ENCODE peak calls at places on chromosomes 11 and 22, in five cellular contexts. One of them, this sample, is unnamed.

GRCh38 chr11:10605941-10606381 is 37.5 kb upstream of the LYVE1 start:
- DNase-seq in OCI-LY7: no peak
- DNase-seq in brain microvascular endothelial cell: peak
- DNase-seq in Peyer's patch: peak
- DNase-seq in CD4-positive, alpha-beta T cell: no peak
- DNase-seq in this sample: no peak

GRCh38 chr11:44443836-44444769 is 121.4 kb upstream of the CD82 start:
- DNase-seq in Peyer's patch: no peak
- DNase-seq in CD4-positive, alpha-beta T cell: no peak
- DNase-seq in brain microvascular endothelial cell: no peak
- DNase-seq in OCI-LY7: no peak
- DNase-seq in this sample: no peak

GRCh38 chr11:69010964-69011623 is 2.0 kb downstream of the MRGPRF start:
- DNase-seq in OCI-LY7: peak
- DNase-seq in brain microvascular endothelial cell: peak
- DNase-seq in Peyer's patch: peak
- DNase-seq in CD4-positive, alpha-beta T cell: no peak
- DNase-seq in this sample: peak

GRCh38 chr11:60305906-60306619 is 21.0 kb upstream of the MS4A6E start:
- DNase-seq in brain microvascular endothelial cell: peak
- DNase-seq in Peyer's patch: no peak
- DNase-seq in OCI-LY7: no peak
- DNase-seq in CD4-positive, alpha-beta T cell: no peak
- DNase-seq in this sample: no peak

GRCh38 chr22:35961480-35961902 is 67.1 kb downstream of the RBFOX2 start:
- DNase-seq in CD4-positive, alpha-beta T cell: no peak
- DNase-seq in brain microvascular endothelial cell: peak
- DNase-seq in Peyer's patch: no peak
- DNase-seq in OCI-LY7: no peak
- DNase-seq in this sample: no peak

GRCh38 chr11:17547932-17548331 is 873 bp downstream of the OTOG start:
- DNase-seq in CD4-positive, alpha-beta T cell: no peak
- DNase-seq in OCI-LY7: no peak
- DNase-seq in brain microvascular endothelial cell: no peak
- DNase-seq in Peyer's patch: no peak
- DNase-seq in this sample: no peak

GRCh38 chr22:18977824-18978425 is 41.8 kb upstream of the PRODH start:
- DNase-seq in CD4-positive, alpha-beta T cell: no peak
- DNase-seq in brain microvascular endothelial cell: no peak
- DNase-seq in Peyer's patch: no peak
- DNase-seq in OCI-LY7: no peak
- DNase-seq in this sample: no peak

GRCh38 chr11:70913715-70914231 is 338.6 kb downstream of the SHANK2 start:
- DNase-seq in Peyer's patch: peak
- DNase-seq in OCI-LY7: no peak
- DNase-seq in CD4-positive, alpha-beta T cell: no peak
- DNase-seq in brain microvascular endothelial cell: no peak
- DNase-seq in this sample: no peak

GRCh38 chr11:126476977-126477376 is 121.5 kb downstream of the ST3GAL4 start:
- DNase-seq in OCI-LY7: no peak
- DNase-seq in brain microvascular endothelial cell: no peak
- DNase-seq in CD4-positive, alpha-beta T cell: no peak
- DNase-seq in Peyer's patch: no peak
- DNase-seq in this sample: no peak

GRCh38 chr11:36601145-36601544 is 3.1 kb upstream of the RAG2 start:
- DNase-seq in brain microvascular endothelial cell: no peak
- DNase-seq in OCI-LY7: no peak
- DNase-seq in Peyer's patch: no peak
- DNase-seq in CD4-positive, alpha-beta T cell: no peak
- DNase-seq in this sample: no peak

GRCh38 chr11:57356179-57356757 is 18.1 kb downstream of the P2RX3 start:
- DNase-seq in Peyer's patch: no peak
- DNase-seq in CD4-positive, alpha-beta T cell: no peak
- DNase-seq in OCI-LY7: no peak
- DNase-seq in brain microvascular endothelial cell: no peak
- DNase-seq in this sample: no peak

GRCh38 chr11:69295079-69295994 is 1.4 kb downstream of the MYEOV start:
- DNase-seq in CD4-positive, alpha-beta T cell: no peak
- DNase-seq in OCI-LY7: peak
- DNase-seq in Peyer's patch: no peak
- DNase-seq in brain microvascular endothelial cell: no peak
- DNase-seq in this sample: peak

GRCh38 chr11:61477734-61478148 is 30.8 kb upstream of the LRRC10B start:
- DNase-seq in OCI-LY7: peak
- DNase-seq in brain microvascular endothelial cell: no peak
- DNase-seq in Peyer's patch: peak
- DNase-seq in CD4-positive, alpha-beta T cell: peak
- DNase-seq in this sample: peak

GRCh38 chr11:120558754-120559431 is 47.3 kb downstream of the GRIK4 start:
- DNase-seq in Peyer's patch: no peak
- DNase-seq in brain microvascular endothelial cell: no peak
- DNase-seq in CD4-positive, alpha-beta T cell: no peak
- DNase-seq in OCI-LY7: no peak
- DNase-seq in this sample: no peak

GRCh38 chr11:4025248-4025956 is 69.2 kb upstream of the RRM1 start:
- DNase-seq in OCI-LY7: no peak
- DNase-seq in brain microvascular endothelial cell: no peak
- DNase-seq in Peyer's patch: no peak
- DNase-seq in CD4-positive, alpha-beta T cell: no peak
- DNase-seq in this sample: no peak

GRCh38 chr22:21845558-21846452 is 21.6 kb downstream of the MAPK1 start:
- DNase-seq in CD4-positive, alpha-beta T cell: no peak
- DNase-seq in brain microvascular endothelial cell: no peak
- DNase-seq in OCI-LY7: no peak
- DNase-seq in Peyer's patch: no peak
- DNase-seq in this sample: no peak

GRCh38 chr22:40394607-40395006 is 24.2 kb downstream of the SGSM3 start:
- DNase-seq in OCI-LY7: no peak
- DNase-seq in CD4-positive, alpha-beta T cell: no peak
- DNase-seq in brain microvascular endothelial cell: no peak
- DNase-seq in Peyer's patch: no peak
- DNase-seq in this sample: no peak

GRCh38 chr11:132941024-132941646 is 591.2 kb downstream of the OPCML start:
- DNase-seq in OCI-LY7: peak
- DNase-seq in CD4-positive, alpha-beta T cell: no peak
- DNase-seq in Peyer's patch: peak
- DNase-seq in brain microvascular endothelial cell: peak
- DNase-seq in this sample: no peak

GRCh38 chr11:1218788-1219445 is 3.9 kb upstream of the MUC5B start:
- DNase-seq in CD4-positive, alpha-beta T cell: no peak
- DNase-seq in brain microvascular endothelial cell: no peak
- DNase-seq in Peyer's patch: no peak
- DNase-seq in OCI-LY7: no peak
- DNase-seq in this sample: no peak

GRCh38 chr22:29478326-29479276 is 1.4 kb upstream of the NEFH start:
- DNase-seq in CD4-positive, alpha-beta T cell: no peak
- DNase-seq in brain microvascular endothelial cell: no peak
- DNase-seq in OCI-LY7: no peak
- DNase-seq in Peyer's patch: no peak
- DNase-seq in this sample: peak

GRCh38 chr11:128726464-128727139 is 32.7 kb downstream of the FLI1 start:
- DNase-seq in OCI-LY7: peak
- DNase-seq in Peyer's patch: peak
- DNase-seq in CD4-positive, alpha-beta T cell: peak
- DNase-seq in brain microvascular endothelial cell: no peak
- DNase-seq in this sample: peak

GRCh38 chr11:8263769-8264410 is at the start of gene LMO1:
- DNase-seq in OCI-LY7: peak
- DNase-seq in Peyer's patch: peak
- DNase-seq in CD4-positive, alpha-beta T cell: peak
- DNase-seq in brain microvascular endothelial cell: peak
- DNase-seq in this sample: peak

GRCh38 chr11:110019659-110020058 is 73.5 kb upstream of the ZC3H12C start:
- DNase-seq in Peyer's patch: no peak
- DNase-seq in brain microvascular endothelial cell: no peak
- DNase-seq in OCI-LY7: no peak
- DNase-seq in CD4-positive, alpha-beta T cell: no peak
- DNase-seq in this sample: no peak

GRCh38 chr22:35413624-35414023 is 13.7 kb downstream of the MCM5 start:
- DNase-seq in CD4-positive, alpha-beta T cell: no peak
- DNase-seq in OCI-LY7: no peak
- DNase-seq in brain microvascular endothelial cell: no peak
- DNase-seq in Peyer's patch: no peak
- DNase-seq in this sample: no peak

GRCh38 chr11:57310630-57311086 is 14.1 kb downstream of the TNKS1BP1 start:
- DNase-seq in Peyer's patch: no peak
- DNase-seq in OCI-LY7: no peak
- DNase-seq in CD4-positive, alpha-beta T cell: no peak
- DNase-seq in brain microvascular endothelial cell: no peak
- DNase-seq in this sample: no peak

GRCh38 chr22:41446057-41446501 is 522 bp downstream of the TOB2 start:
- DNase-seq in brain microvascular endothelial cell: no peak
- DNase-seq in OCI-LY7: no peak
- DNase-seq in CD4-positive, alpha-beta T cell: no peak
- DNase-seq in Peyer's patch: peak
- DNase-seq in this sample: peak

GRCh38 chr11:13292970-13293369 is 15.4 kb downstream of the BMAL1 start:
- DNase-seq in brain microvascular endothelial cell: no peak
- DNase-seq in OCI-LY7: no peak
- DNase-seq in CD4-positive, alpha-beta T cell: no peak
- DNase-seq in Peyer's patch: no peak
- DNase-seq in this sample: no peak

GRCh38 chr22:16970446-16970845 is 37.6 kb downstream of the GAB4 start:
- DNase-seq in OCI-LY7: peak
- DNase-seq in brain microvascular endothelial cell: no peak
- DNase-seq in CD4-positive, alpha-beta T cell: no peak
- DNase-seq in Peyer's patch: no peak
- DNase-seq in this sample: no peak

GRCh38 chr22:23533328-23533762 is 46.7 kb downstream of the IGLL1 start:
- DNase-seq in Peyer's patch: no peak
- DNase-seq in OCI-LY7: peak
- DNase-seq in CD4-positive, alpha-beta T cell: peak
- DNase-seq in brain microvascular endothelial cell: peak
- DNase-seq in this sample: no peak

GRCh38 chr11:74671520-74672196 is 59.6 kb downstream of the CHRDL2 start:
- DNase-seq in CD4-positive, alpha-beta T cell: no peak
- DNase-seq in brain microvascular endothelial cell: peak
- DNase-seq in OCI-LY7: no peak
- DNase-seq in Peyer's patch: no peak
- DNase-seq in this sample: no peak

GRCh38 chr11:118437046-118437735 is 899 bp downstream of the KMT2A start:
- DNase-seq in brain microvascular endothelial cell: no peak
- DNase-seq in Peyer's patch: peak
- DNase-seq in OCI-LY7: peak
- DNase-seq in CD4-positive, alpha-beta T cell: peak
- DNase-seq in this sample: peak

GRCh38 chr11:61022311-61023085 is 51.0 kb downstream of the CD6 start:
- DNase-seq in brain microvascular endothelial cell: no peak
- DNase-seq in Peyer's patch: peak
- DNase-seq in CD4-positive, alpha-beta T cell: no peak
- DNase-seq in OCI-LY7: no peak
- DNase-seq in this sample: peak

GRCh38 chr22:27879923-27880322 is 39.1 kb downstream of the PITPNB start:
- DNase-seq in OCI-LY7: peak
- DNase-seq in CD4-positive, alpha-beta T cell: no peak
- DNase-seq in Peyer's patch: no peak
- DNase-seq in brain microvascular endothelial cell: peak
- DNase-seq in this sample: peak
- TF ChIP-seq CTCF in OCI-LY7: peak
- TF ChIP-seq CTCF in CD4-positive, alpha-beta T cell: no peak
- TF ChIP-seq CTCF in Peyer's patch: peak
- TF ChIP-seq CTCF in brain microvascular endothelial cell: peak
- TF ChIP-seq CTCF in this sample: peak

GRCh38 chr22:49483281-49483905 is 344.3 kb downstream of the BRD1 start:
- DNase-seq in CD4-positive, alpha-beta T cell: no peak
- DNase-seq in OCI-LY7: no peak
- DNase-seq in Peyer's patch: no peak
- DNase-seq in brain microvascular endothelial cell: no peak
- DNase-seq in this sample: no peak
- TF ChIP-seq CTCF in CD4-positive, alpha-beta T cell: no peak
- TF ChIP-seq CTCF in OCI-LY7: no peak
- TF ChIP-seq CTCF in Peyer's patch: no peak
- TF ChIP-seq CTCF in brain microvascular endothelial cell: no peak
- TF ChIP-seq CTCF in this sample: no peak

GRCh38 chr11:72701466-72701865 is 27.2 kb upstream of the PDE2A start:
- DNase-seq in Peyer's patch: no peak
- DNase-seq in OCI-LY7: no peak
- DNase-seq in brain microvascular endothelial cell: no peak
- DNase-seq in CD4-positive, alpha-beta T cell: no peak
- DNase-seq in this sample: no peak

GRCh38 chr11:72695354-72695753 is 21.1 kb upstream of the PDE2A start:
- DNase-seq in CD4-positive, alpha-beta T cell: no peak
- DNase-seq in OCI-LY7: no peak
- DNase-seq in brain microvascular endothelial cell: no peak
- DNase-seq in Peyer's patch: no peak
- DNase-seq in this sample: no peak

GRCh38 chr11:72700026-72700610 is 25.9 kb upstream of the PDE2A start:
- DNase-seq in Peyer's patch: no peak
- DNase-seq in brain microvascular endothelial cell: no peak
- DNase-seq in CD4-positive, alpha-beta T cell: no peak
- DNase-seq in OCI-LY7: no peak
- DNase-seq in this sample: no peak

GRCh38 chr11:72696866-72697428 is 22.7 kb upstream of the PDE2A start:
- DNase-seq in CD4-positive, alpha-beta T cell: no peak
- DNase-seq in OCI-LY7: no peak
- DNase-seq in brain microvascular endothelial cell: no peak
- DNase-seq in Peyer's patch: peak
- DNase-seq in this sample: no peak

DNA sequence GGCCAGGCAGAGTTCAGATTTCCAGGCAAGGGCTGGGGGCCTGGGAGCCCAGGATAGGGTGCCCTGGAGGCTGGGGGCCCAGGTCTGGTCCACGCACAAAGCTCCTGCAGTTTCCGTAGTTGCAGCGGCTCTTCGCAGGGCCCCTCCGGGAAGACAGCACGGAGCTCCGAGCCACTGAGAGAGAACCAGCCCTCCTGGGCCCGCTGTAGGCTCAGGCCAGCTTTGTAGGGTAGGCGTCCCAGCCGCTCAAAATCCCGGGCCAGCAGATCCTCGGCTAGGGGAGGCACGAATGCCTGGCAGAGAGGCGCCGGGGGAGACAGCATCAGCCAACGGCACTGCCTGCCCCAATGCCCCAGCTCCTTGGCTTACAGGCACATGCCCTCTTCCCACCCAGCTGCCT is 23.6 kb upstream of the PDE2A start:
- DNase-seq in Peyer's patch: no peak
- DNase-seq in OCI-LY7: no peak
- DNase-seq in CD4-positive, alpha-beta T cell: no peak
- DNase-seq in brain microvascular endothelial cell: no peak
- DNase-seq in this sample: no peak
- TF ChIP-seq CTCF in Peyer's patch: no peak
- TF ChIP-seq CTCF in OCI-LY7: no peak
- TF ChIP-seq CTCF in CD4-positive, alpha-beta T cell: no peak
- TF ChIP-seq CTCF in brain microvascular endothelial cell: no peak
- TF ChIP-seq CTCF in this sample: no peak

GRCh38 chr22:46116491-46116958 is 33.8 kb upstream of the PPARA start:
- DNase-seq in OCI-LY7: peak
- DNase-seq in CD4-positive, alpha-beta T cell: peak
- DNase-seq in Peyer's patch: peak
- DNase-seq in brain microvascular endothelial cell: peak
- DNase-seq in this sample: peak
- TF ChIP-seq CTCF in OCI-LY7: peak
- TF ChIP-seq CTCF in CD4-positive, alpha-beta T cell: peak
- TF ChIP-seq CTCF in Peyer's patch: peak
- TF ChIP-seq CTCF in brain microvascular endothelial cell: peak
- TF ChIP-seq CTCF in this sample: peak

GRCh38 chr22:44990328-44990727 is 19.5 kb downstream of the PHF21B start:
- DNase-seq in OCI-LY7: no peak
- DNase-seq in Peyer's patch: no peak
- DNase-seq in brain microvascular endothelial cell: no peak
- DNase-seq in CD4-positive, alpha-beta T cell: no peak
- DNase-seq in this sample: no peak
- TF ChIP-seq CTCF in OCI-LY7: no peak
- TF ChIP-seq CTCF in Peyer's patch: no peak
- TF ChIP-seq CTCF in brain microvascular endothelial cell: no peak
- TF ChIP-seq CTCF in CD4-positive, alpha-beta T cell: no peak
- TF ChIP-seq CTCF in this sample: no peak